ENCODE peak calls at places on chromosome 15, in ten cellular contexts. D is H9; V is activated gamma-delta T cell treated with anti-CD3 and anti-CD28 coated beads, Interleukin-2, amount 50 U/mL, for 16 hours; X is GM03348; S is T-helper 17 cell; Q is stimulated activated CD8-positive, alpha-beta memory T cell treated with anti-CD3 and anti-CD28 coated beads, Interleukin-4, amount 100 ng/mL, for 4 hours; B is GM23338; T is fibroblast of mammary gland; Y is GM13977; O is left cardiac atrium. G is an unnamed sample.

GRCh38 chr15:75307778-75308390 is 25.2 kb downstream of the GOLGA6D start:
- DNase-seq in D (peak), V (no peak), X (peak), S (no peak), Q (no peak), B (peak), T (peak), Y (peak), O (no peak), G (peak)

GRCh38 chr15:51121118-51121517 is 26.4 kb upstream of the TNFAIP8L3 start:
- DNase-seq in D (no peak), V (no peak), X (peak), S (no peak), Q (no peak), B (no peak), T (peak), Y (no peak), O (peak), G (peak)

GRCh38 chr15:43792761-43793493 is 807 bp downstream of the SERF2 start:
- DNase-seq in D (no peak), V (no peak), X (peak), S (no peak), Q (no peak), B (peak), T (peak), Y (peak), O (peak), G (no peak)

GRCh38 chr15:63945005-63945788 is 101.1 kb downstream of the DAPK2 start:
- DNase-seq in D (peak), V (peak), X (peak), S (peak), Q (peak), B (peak), T (peak), Y (peak), O (peak), G (peak)

GRCh38 chr15:99755692-99756409 is 22.6 kb upstream of the LYSMD4 start:
- DNase-seq in D (peak), V (peak), X (peak), S (no peak), Q (no peak), B (peak), T (peak), Y (peak), O (peak), G (peak)

GRCh38 chr15:65375871-65376552 is 1.8 kb downstream of the IGDCC3 start:
- DNase-seq in D (peak), V (no peak), X (no peak), S (no peak), Q (no peak), B (no peak), T (no peak), Y (no peak), O (no peak), G (no peak)

GRCh38 chr15:45185903-45186770 is 1.6 kb downstream of the SHF start:
- DNase-seq in D (no peak), V (no peak), X (peak), S (no peak), Q (no peak), B (no peak), T (no peak), Y (peak), O (no peak), G (peak)

GRCh38 chr15:92853222-92853621 is 46.9 kb upstream of the CHD2 start:
- DNase-seq in D (no peak), V (no peak), X (no peak), S (no peak), Q (no peak), B (no peak), T (no peak), Y (no peak), O (no peak), G (no peak)

GRCh38 chr15:100224206-100225185 is 117.3 kb downstream of the ADAMTS17 start:
- DNase-seq in D (no peak), V (no peak), X (no peak), S (no peak), Q (no peak), B (peak), T (no peak), Y (no peak), O (no peak), G (no peak)

GRCh38 chr15:42166225-42166940 is 9.9 kb upstream of the PLA2G4F start:
- DNase-seq in D (no peak), V (no peak), X (no peak), S (no peak), Q (no peak), B (no peak), T (no peak), Y (no peak), O (no peak), G (no peak)

GRCh38 chr15:73900129-73900712 is 26.0 kb upstream of the LOXL1 start:
- DNase-seq in D (no peak), V (no peak), X (peak), S (no peak), Q (no peak), B (no peak), T (peak), Y (no peak), O (no peak), G (no peak)

GRCh38 chr15:95401586-95401985 is 928.9 kb upstream of the NR2F2 start:
- DNase-seq in D (no peak), V (no peak), X (peak), S (no peak), Q (no peak), B (no peak), T (no peak), Y (no peak), O (no peak), G (no peak)

GRCh38 chr15:56052389-56053045 is 59.1 kb upstream of the NEDD4 start:
- DNase-seq in D (no peak), V (no peak), X (peak), S (no peak), Q (no peak), B (peak), T (peak), Y (peak), O (no peak), G (peak)